ENCODE peak calls at places on chromosome 4, in four cellular contexts. One of them, this sample, is unnamed. For H3K4me1, the result is how much of the 10 kb centered on the place peaks cover.

GRCh38 chr4:133929540-133929939 is 272.0 kb downstream of the PABPC4L start:
- DNase-seq in Karpas-422: no peak
- DNase-seq in heart right ventricle: no peak
- DNase-seq in uterus: no peak
- DNase-seq in this sample: no peak

GRCh38 chr4:15020502-15021286 is 18.4 kb downstream of the CPEB2 start:
- DNase-seq in Karpas-422: no peak
- DNase-seq in heart right ventricle: no peak
- DNase-seq in uterus: no peak
- DNase-seq in this sample: no peak

GRCh38 chr4:112266823-112267222 is 18.9 kb downstream of the TIFA start:
- DNase-seq in Karpas-422: peak
- DNase-seq in heart right ventricle: no peak
- DNase-seq in uterus: no peak
- DNase-seq in this sample: no peak

GRCh38 chr4:100049872-100050271 is 99.8 kb upstream of the H2AZ1 start:
- DNase-seq in Karpas-422: no peak
- DNase-seq in heart right ventricle: no peak
- DNase-seq in uterus: no peak
- DNase-seq in this sample: no peak

GRCh38 chr4:128776794-128777216 is 32.7 kb upstream of the JADE1 start:
- DNase-seq in Karpas-422: no peak
- DNase-seq in heart right ventricle: peak
- DNase-seq in uterus: no peak
- DNase-seq in this sample: no peak

GRCh38 chr4:53937327-53937726 is 127.1 kb downstream of the CHIC2 start:
- DNase-seq in Karpas-422: no peak
- DNase-seq in heart right ventricle: no peak
- DNase-seq in uterus: no peak
- DNase-seq in this sample: no peak

GRCh38 chr4:156949373-156949814 is 22.2 kb downstream of the PDGFC start:
- DNase-seq in Karpas-422: no peak
- DNase-seq in heart right ventricle: no peak
- DNase-seq in uterus: no peak
- DNase-seq in this sample: no peak

GRCh38 chr4:113574636-113575103 is 186.9 kb downstream of the CAMK2D start:
- DNase-seq in Karpas-422: no peak
- DNase-seq in heart right ventricle: no peak
- DNase-seq in uterus: no peak
- DNase-seq in this sample: no peak

GRCh38 chr4:19462117-19462516 is 789.6 kb upstream of the SLIT2 start:
- DNase-seq in Karpas-422: no peak
- DNase-seq in heart right ventricle: no peak
- DNase-seq in uterus: no peak
- DNase-seq in this sample: no peak

GRCh38 chr4:16168710-16169388 is 57.4 kb downstream of the TAPT1 start:
- DNase-seq in Karpas-422: no peak
- DNase-seq in heart right ventricle: no peak
- DNase-seq in uterus: no peak
- DNase-seq in this sample: no peak

GRCh38 chr4:108620101-108620932 is at the start of gene RPL34:
- DNase-seq in Karpas-422: peak
- DNase-seq in heart right ventricle: peak
- DNase-seq in uterus: peak
- DNase-seq in this sample: peak

GRCh38 chr4:87498446-87498900 is 30.7 kb downstream of the SPARCL1 start:
- DNase-seq in Karpas-422: no peak
- DNase-seq in heart right ventricle: no peak
- DNase-seq in uterus: no peak
- DNase-seq in this sample: no peak

GRCh38 chr4:145557720-145558119 is 61.5 kb upstream of the MMAA start:
- DNase-seq in Karpas-422: peak
- DNase-seq in heart right ventricle: peak
- DNase-seq in uterus: peak
- DNase-seq in this sample: no peak

GRCh38 chr4:163681208-163681821 is 186.8 kb downstream of the TMA16 start:
- DNase-seq in Karpas-422: peak
- DNase-seq in heart right ventricle: no peak
- DNase-seq in uterus: no peak
- DNase-seq in this sample: peak
- H3K4me3 ChIP-seq in Karpas-422: no peak
- H3K4me3 ChIP-seq in heart right ventricle: no peak
- H3K4me3 ChIP-seq in uterus: no peak
- H3K4me3 ChIP-seq in this sample: no peak

DNA sequence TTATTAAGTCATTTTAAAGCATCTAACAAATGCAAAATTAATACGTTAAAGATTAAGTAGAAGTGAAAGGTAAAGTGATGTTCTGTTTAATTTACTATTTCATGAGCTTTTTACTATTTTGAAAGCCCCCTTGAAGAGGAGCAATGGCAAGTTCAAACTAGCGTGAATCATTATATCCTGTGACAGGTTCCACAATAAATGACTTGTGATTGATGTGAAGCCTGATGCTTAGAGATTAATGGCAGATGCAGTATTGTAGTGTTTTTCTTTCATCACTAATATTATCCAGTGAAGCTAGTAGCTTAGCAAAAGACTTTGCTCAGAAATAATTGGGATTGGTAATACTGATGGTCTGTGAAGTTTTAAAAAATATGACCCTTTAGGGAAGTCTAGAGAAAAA is 57.3 kb downstream of the STOX2 start:
- DNase-seq in Karpas-422: no peak
- DNase-seq in heart right ventricle: no peak
- DNase-seq in uterus: no peak
- DNase-seq in this sample: no peak
- H3K4me1 ChIP-seq in Karpas-422: under half
- H3K4me1 ChIP-seq in heart right ventricle: under half
- H3K4me1 ChIP-seq in uterus: under half
- H3K4me1 ChIP-seq in this sample: under half

DNA sequence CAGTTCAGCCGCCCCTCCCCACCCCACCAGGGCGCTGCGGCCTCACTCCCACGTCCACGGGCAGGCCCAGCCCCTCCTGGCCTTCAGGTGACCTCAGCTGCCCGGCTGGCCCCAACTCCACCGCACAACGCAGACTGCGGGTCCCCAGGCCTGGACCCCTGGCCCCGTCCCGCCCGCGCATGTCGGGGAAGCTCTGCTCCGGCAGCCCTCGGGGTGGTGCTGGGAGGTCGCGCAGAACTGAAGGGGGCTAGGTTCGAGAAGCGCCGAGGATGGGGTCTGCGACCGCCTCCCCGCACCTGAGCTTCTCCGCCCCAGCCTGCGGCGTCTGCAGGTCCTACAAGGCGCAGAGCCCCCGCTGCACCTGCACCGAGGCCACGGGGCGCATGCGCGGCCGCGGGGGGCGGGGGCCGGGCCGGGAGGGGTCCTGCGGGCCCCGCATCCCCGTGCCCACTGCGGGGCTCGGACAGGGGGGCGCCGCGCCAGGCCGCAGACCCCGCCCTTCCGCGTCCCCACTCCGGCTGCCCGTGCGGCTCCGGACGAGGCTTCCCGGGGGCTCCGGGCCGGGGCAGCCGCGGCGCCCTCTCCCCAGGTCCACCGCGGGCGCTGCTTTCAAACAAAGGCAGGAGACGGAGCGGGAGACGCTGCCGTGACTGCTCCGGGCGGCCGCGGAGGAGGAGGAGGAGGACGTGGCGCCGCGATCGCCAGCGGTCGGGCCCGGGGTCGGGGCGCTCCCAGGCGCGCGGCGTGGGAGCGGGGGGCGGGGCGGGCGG is 678 bp upstream of the NAT8L start:
- DNase-seq in Karpas-422: no peak
- DNase-seq in heart right ventricle: peak
- DNase-seq in uterus: no peak
- DNase-seq in this sample: no peak
- H3K4me3 ChIP-seq in Karpas-422: no peak
- H3K4me3 ChIP-seq in heart right ventricle: peak
- H3K4me3 ChIP-seq in uterus: peak
- H3K4me3 ChIP-seq in this sample: peak

GRCh38 chr4:99008051-99008450 is 12.5 kb downstream of the METAP1 start:
- DNase-seq in Karpas-422: no peak
- DNase-seq in heart right ventricle: no peak
- DNase-seq in uterus: no peak
- DNase-seq in this sample: no peak

GRCh38 chr4:98996056-98996941 is 778 bp downstream of the METAP1 start:
- DNase-seq in Karpas-422: peak
- DNase-seq in heart right ventricle: no peak
- DNase-seq in uterus: no peak
- DNase-seq in this sample: no peak

GRCh38 chr4:98997176-98997575 is 1.7 kb downstream of the METAP1 start:
- DNase-seq in Karpas-422: no peak
- DNase-seq in heart right ventricle: no peak
- DNase-seq in uterus: no peak
- DNase-seq in this sample: no peak

GRCh38 chr4:99002274-99002673 is 6.8 kb downstream of the METAP1 start:
- DNase-seq in Karpas-422: no peak
- DNase-seq in heart right ventricle: no peak
- DNase-seq in uterus: no peak
- DNase-seq in this sample: no peak
- H3K4me1 ChIP-seq in Karpas-422: under half
- H3K4me1 ChIP-seq in heart right ventricle: under half
- H3K4me1 ChIP-seq in uterus: under half
- H3K4me1 ChIP-seq in this sample: under half

GRCh38 chr4:110621328-110621812 is 1.5 kb downstream of the PITX2 start:
- DNase-seq in Karpas-422: no peak
- DNase-seq in heart right ventricle: no peak
- DNase-seq in uterus: no peak
- DNase-seq in this sample: no peak
- H3K4me3 ChIP-seq in Karpas-422: no peak
- H3K4me3 ChIP-seq in heart right ventricle: peak
- H3K4me3 ChIP-seq in uterus: no peak
- H3K4me3 ChIP-seq in this sample: peak

DNA sequence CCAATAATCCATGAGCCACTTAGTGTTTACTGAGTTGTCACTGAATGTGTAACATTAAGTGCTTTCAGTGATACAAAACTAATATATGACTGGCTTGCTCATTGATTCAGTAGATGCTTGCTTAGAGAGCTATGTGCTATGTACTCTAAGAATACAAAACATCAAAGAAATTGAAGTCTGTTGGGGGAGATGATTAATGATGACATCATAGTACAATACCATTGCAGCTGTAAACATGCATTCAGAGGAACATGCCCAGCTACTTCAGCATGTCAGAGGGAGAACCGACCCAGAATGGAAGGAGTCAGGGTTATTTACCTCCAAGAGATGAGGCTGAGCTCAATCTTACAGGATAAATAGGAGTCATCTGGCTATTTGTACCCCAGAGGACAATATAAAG is 290.7 kb downstream of the TENM3 start:
- DNase-seq in Karpas-422: no peak
- DNase-seq in heart right ventricle: no peak
- DNase-seq in uterus: no peak
- DNase-seq in this sample: no peak
- H3K4me1 ChIP-seq in Karpas-422: under half
- H3K4me1 ChIP-seq in heart right ventricle: under half
- H3K4me1 ChIP-seq in uterus: under half
- H3K4me1 ChIP-seq in this sample: under half

This sample was measured in effector memory CD4-positive, alpha-beta T cell.